ENCODE peak calls at places on chromosome 18, in seven cellular contexts. One of them, this sample, is unnamed.

GRCh38 chr18:49447810-49448745 is 12.4 kb downstream of the DYM start:
- DNase-seq in mesenchymal stem cell: peak
- DNase-seq in IMR-90: peak
- DNase-seq in H9: peak
- DNase-seq in neuronal stem cell: no peak
- DNase-seq in trophoblast cell: peak
- DNase-seq in H1: no peak
- DNase-seq in this sample: peak

GRCh38 chr18:12038661-12039417 is 54.8 kb upstream of the ANKRD62 start:
- DNase-seq in mesenchymal stem cell: peak
- DNase-seq in IMR-90: peak
- DNase-seq in H9: peak
- DNase-seq in neuronal stem cell: peak
- DNase-seq in trophoblast cell: peak
- DNase-seq in H1: peak
- DNase-seq in this sample: peak

GRCh38 chr18:48887905-48888531 is 62.7 kb downstream of the SMAD7 start:
- DNase-seq in mesenchymal stem cell: no peak
- DNase-seq in IMR-90: no peak
- DNase-seq in H9: peak
- DNase-seq in neuronal stem cell: no peak
- DNase-seq in trophoblast cell: no peak
- DNase-seq in H1: no peak
- DNase-seq in this sample: no peak

GRCh38 chr18:10926565-10927194 is 222.7 kb downstream of the PIEZO2 start:
- DNase-seq in mesenchymal stem cell: peak
- DNase-seq in IMR-90: peak
- DNase-seq in H9: no peak
- DNase-seq in neuronal stem cell: no peak
- DNase-seq in trophoblast cell: no peak
- DNase-seq in H1: no peak
- DNase-seq in this sample: no peak

GRCh38 chr18:43571078-43571689 is 293.9 kb upstream of the SYT4 start:
- DNase-seq in mesenchymal stem cell: peak
- DNase-seq in IMR-90: peak
- DNase-seq in H9: no peak
- DNase-seq in neuronal stem cell: peak
- DNase-seq in trophoblast cell: peak
- DNase-seq in H1: peak
- DNase-seq in this sample: peak

GRCh38 chr18:28922936-28923335 is 746.0 kb upstream of the CDH2 start:
- DNase-seq in mesenchymal stem cell: no peak
- DNase-seq in IMR-90: no peak
- DNase-seq in H9: no peak
- DNase-seq in neuronal stem cell: no peak
- DNase-seq in trophoblast cell: no peak
- DNase-seq in H1: no peak
- DNase-seq in this sample: no peak

GRCh38 chr18:74534981-74535649 is 815 bp downstream of the CNDP1 start:
- DNase-seq in mesenchymal stem cell: no peak
- DNase-seq in IMR-90: no peak
- DNase-seq in H9: peak
- DNase-seq in neuronal stem cell: no peak
- DNase-seq in trophoblast cell: no peak
- DNase-seq in H1: no peak
- DNase-seq in this sample: no peak

GRCh38 chr18:40055262-40055661 is 1899.8 kb upstream of the PIK3C3 start:
- DNase-seq in mesenchymal stem cell: peak
- DNase-seq in IMR-90: no peak
- DNase-seq in H9: no peak
- DNase-seq in neuronal stem cell: no peak
- DNase-seq in trophoblast cell: no peak
- DNase-seq in H1: no peak
- DNase-seq in this sample: no peak

GRCh38 chr18:2825613-2826205 is 21.1 kb upstream of the EMILIN2 start:
- DNase-seq in mesenchymal stem cell: no peak
- DNase-seq in IMR-90: no peak
- DNase-seq in H9: no peak
- DNase-seq in neuronal stem cell: no peak
- DNase-seq in trophoblast cell: peak
- DNase-seq in H1: no peak
- DNase-seq in this sample: no peak

GRCh38 chr18:56823986-56824385 is 172.8 kb downstream of the WDR7 start:
- DNase-seq in mesenchymal stem cell: no peak
- DNase-seq in IMR-90: no peak
- DNase-seq in H9: no peak
- DNase-seq in neuronal stem cell: no peak
- DNase-seq in trophoblast cell: no peak
- DNase-seq in H1: no peak
- DNase-seq in this sample: peak
- H4K8ac ChIP-seq in mesenchymal stem cell: no peak
- H4K8ac ChIP-seq in IMR-90: no peak
- H4K8ac ChIP-seq in H9: no peak
- H4K8ac ChIP-seq in neuronal stem cell: no peak
- H4K8ac ChIP-seq in trophoblast cell: no peak
- H4K8ac ChIP-seq in H1: no peak
- H4K8ac ChIP-seq in this sample: no peak

GRCh38 chr18:59570101-59570875 is 126.9 kb downstream of the CCBE1 start:
- DNase-seq in mesenchymal stem cell: peak
- DNase-seq in IMR-90: peak
- DNase-seq in H9: no peak
- DNase-seq in neuronal stem cell: no peak
- DNase-seq in trophoblast cell: no peak
- DNase-seq in H1: no peak
- DNase-seq in this sample: no peak

GRCh38 chr18:59569321-59569720 is 127.9 kb downstream of the CCBE1 start:
- DNase-seq in mesenchymal stem cell: no peak
- DNase-seq in IMR-90: no peak
- DNase-seq in H9: no peak
- DNase-seq in neuronal stem cell: no peak
- DNase-seq in trophoblast cell: no peak
- DNase-seq in H1: no peak
- DNase-seq in this sample: no peak

GRCh38 chr18:59575995-59576394 is 121.2 kb downstream of the CCBE1 start:
- DNase-seq in mesenchymal stem cell: no peak
- DNase-seq in IMR-90: no peak
- DNase-seq in H9: no peak
- DNase-seq in neuronal stem cell: no peak
- DNase-seq in trophoblast cell: no peak
- DNase-seq in H1: no peak
- DNase-seq in this sample: no peak

GRCh38 chr18:59573962-59574361 is 123.3 kb downstream of the CCBE1 start:
- DNase-seq in mesenchymal stem cell: no peak
- DNase-seq in IMR-90: no peak
- DNase-seq in H9: no peak
- DNase-seq in neuronal stem cell: no peak
- DNase-seq in trophoblast cell: no peak
- DNase-seq in H1: no peak
- DNase-seq in this sample: no peak

DNA sequence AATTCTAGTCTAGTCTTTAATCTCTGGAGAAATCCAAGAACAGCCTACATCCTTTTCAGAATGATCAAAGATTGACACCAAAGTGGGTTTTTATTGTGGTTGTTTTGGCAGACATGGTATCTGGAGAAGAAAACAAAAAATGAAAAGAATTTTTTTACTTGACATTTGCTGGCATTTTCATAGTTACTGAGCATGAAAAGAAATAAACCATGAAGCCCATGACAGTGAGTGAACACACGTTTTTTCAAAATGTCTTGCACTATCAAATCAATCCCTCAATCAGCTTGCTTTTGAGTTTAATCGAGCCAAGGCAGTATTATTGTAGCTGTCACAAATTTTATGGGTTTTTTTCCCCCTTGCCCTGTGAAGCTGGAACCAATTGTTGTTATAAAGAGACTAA is 125.3 kb downstream of the CCBE1 start:
- DNase-seq in mesenchymal stem cell: no peak
- DNase-seq in IMR-90: no peak
- DNase-seq in H9: no peak
- DNase-seq in neuronal stem cell: no peak
- DNase-seq in trophoblast cell: no peak
- DNase-seq in H1: no peak
- DNase-seq in this sample: no peak
- H2AK5ac ChIP-seq in mesenchymal stem cell: no peak
- H2AK5ac ChIP-seq in IMR-90: no peak
- H2AK5ac ChIP-seq in H9: no peak
- H2AK5ac ChIP-seq in neuronal stem cell: no peak
- H2AK5ac ChIP-seq in trophoblast cell: no peak
- H2AK5ac ChIP-seq in H1: no peak
- H2AK5ac ChIP-seq in this sample: no peak

DNA sequence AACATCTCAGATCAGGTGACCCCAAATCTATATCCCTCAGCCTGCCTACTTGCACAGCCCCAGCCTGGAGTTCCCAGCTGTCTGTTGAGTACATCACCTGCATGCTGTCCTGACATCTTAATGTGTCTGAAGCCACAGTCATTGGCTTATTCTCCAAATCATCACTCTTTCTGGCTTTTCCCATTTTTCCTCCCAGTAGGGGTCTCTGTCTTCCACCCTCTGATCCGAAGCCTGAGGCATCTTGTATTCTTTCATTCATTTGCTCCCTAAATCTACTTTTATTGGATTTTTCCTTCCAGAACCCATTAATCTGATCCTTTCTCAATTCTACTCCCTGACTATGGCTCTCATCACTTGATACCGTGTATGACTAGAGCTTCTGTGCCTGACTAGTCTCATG is 332.9 kb upstream of the DCC start:
- DNase-seq in mesenchymal stem cell: no peak
- DNase-seq in IMR-90: no peak
- DNase-seq in H9: no peak
- DNase-seq in neuronal stem cell: no peak
- DNase-seq in trophoblast cell: no peak
- DNase-seq in H1: no peak
- DNase-seq in this sample: peak
- H4K8ac ChIP-seq in mesenchymal stem cell: no peak
- H4K8ac ChIP-seq in IMR-90: no peak
- H4K8ac ChIP-seq in H9: no peak
- H4K8ac ChIP-seq in neuronal stem cell: no peak
- H4K8ac ChIP-seq in trophoblast cell: no peak
- H4K8ac ChIP-seq in H1: no peak
- H4K8ac ChIP-seq in this sample: no peak

DNA sequence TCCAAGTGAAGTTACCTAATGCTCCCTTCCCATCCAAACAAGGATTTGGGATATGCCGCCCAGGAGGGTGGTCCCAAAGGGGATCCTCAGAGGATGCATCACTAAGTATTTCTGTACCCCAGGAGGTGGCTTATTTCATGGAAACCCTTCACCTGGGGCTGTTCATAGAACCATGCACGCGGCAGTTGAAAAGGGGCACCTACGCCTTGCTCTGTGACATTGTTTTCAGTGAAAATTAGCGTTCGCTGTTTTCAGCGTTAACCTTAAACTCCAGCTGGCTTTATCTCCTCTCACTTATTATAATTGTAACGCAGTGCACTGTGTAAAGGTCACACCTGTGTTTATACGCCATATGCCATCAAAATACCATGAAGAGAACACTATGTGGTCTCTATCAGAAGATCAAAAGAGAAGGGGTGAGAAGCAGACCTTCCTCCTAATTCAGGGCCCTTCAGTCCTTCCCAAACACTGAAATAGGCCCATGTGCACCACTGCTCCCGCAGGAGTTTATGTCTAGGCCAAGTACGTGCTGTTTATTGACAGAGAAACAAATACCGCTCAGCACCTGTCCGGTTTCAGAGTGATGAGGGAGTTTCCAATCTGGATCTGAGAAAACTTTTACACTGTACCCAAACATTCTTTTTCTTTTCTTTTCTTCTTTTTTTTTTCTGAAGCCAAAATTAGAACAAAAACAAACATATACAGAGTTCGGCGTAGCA is 162.1 kb downstream of the BCL2 start:
- DNase-seq in mesenchymal stem cell: no peak
- DNase-seq in IMR-90: no peak
- DNase-seq in H9: no peak
- DNase-seq in neuronal stem cell: no peak
- DNase-seq in trophoblast cell: no peak
- DNase-seq in H1: no peak
- DNase-seq in this sample: no peak
- H2AK5ac ChIP-seq in mesenchymal stem cell: no peak
- H2AK5ac ChIP-seq in IMR-90: no peak
- H2AK5ac ChIP-seq in H9: no peak
- H2AK5ac ChIP-seq in neuronal stem cell: no peak
- H2AK5ac ChIP-seq in trophoblast cell: no peak
- H2AK5ac ChIP-seq in H1: no peak
- H2AK5ac ChIP-seq in this sample: no peak

GRCh38 chr18:73283032-73283431 is 415.2 kb upstream of the NETO1 start:
- DNase-seq in mesenchymal stem cell: peak
- DNase-seq in IMR-90: peak
- DNase-seq in H9: no peak
- DNase-seq in neuronal stem cell: no peak
- DNase-seq in trophoblast cell: no peak
- DNase-seq in H1: no peak
- DNase-seq in this sample: no peak
- H4K8ac ChIP-seq in mesenchymal stem cell: no peak
- H4K8ac ChIP-seq in IMR-90: no peak
- H4K8ac ChIP-seq in H9: no peak
- H4K8ac ChIP-seq in neuronal stem cell: no peak
- H4K8ac ChIP-seq in trophoblast cell: no peak
- H4K8ac ChIP-seq in H1: no peak
- H4K8ac ChIP-seq in this sample: no peak

DNA sequence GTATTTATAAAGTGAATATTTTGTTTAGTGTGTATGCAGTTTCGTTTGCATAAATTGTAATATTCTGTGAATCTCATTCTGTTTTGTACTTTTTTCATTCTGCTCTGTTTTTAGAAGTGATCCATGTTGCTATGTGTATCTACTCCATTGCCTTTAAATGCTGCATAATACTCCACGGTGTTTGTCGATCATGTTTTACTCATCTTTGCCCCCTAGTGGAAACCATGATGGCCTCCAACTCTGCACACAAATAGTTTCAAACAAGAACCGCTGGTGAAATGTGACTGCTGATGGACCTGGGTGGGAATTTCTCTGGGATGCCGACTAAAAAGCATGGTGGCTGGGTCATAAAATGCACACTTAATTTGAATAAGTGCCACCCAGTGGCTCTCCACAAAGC is 32.0 kb upstream of the SKOR2 start:
- DNase-seq in mesenchymal stem cell: peak
- DNase-seq in IMR-90: peak
- DNase-seq in H9: peak
- DNase-seq in neuronal stem cell: no peak
- DNase-seq in trophoblast cell: peak
- DNase-seq in H1: no peak
- DNase-seq in this sample: peak
- H2AK5ac ChIP-seq in mesenchymal stem cell: no peak
- H2AK5ac ChIP-seq in IMR-90: no peak
- H2AK5ac ChIP-seq in H9: no peak
- H2AK5ac ChIP-seq in neuronal stem cell: no peak
- H2AK5ac ChIP-seq in trophoblast cell: no peak
- H2AK5ac ChIP-seq in H1: no peak
- H2AK5ac ChIP-seq in this sample: no peak

DNA sequence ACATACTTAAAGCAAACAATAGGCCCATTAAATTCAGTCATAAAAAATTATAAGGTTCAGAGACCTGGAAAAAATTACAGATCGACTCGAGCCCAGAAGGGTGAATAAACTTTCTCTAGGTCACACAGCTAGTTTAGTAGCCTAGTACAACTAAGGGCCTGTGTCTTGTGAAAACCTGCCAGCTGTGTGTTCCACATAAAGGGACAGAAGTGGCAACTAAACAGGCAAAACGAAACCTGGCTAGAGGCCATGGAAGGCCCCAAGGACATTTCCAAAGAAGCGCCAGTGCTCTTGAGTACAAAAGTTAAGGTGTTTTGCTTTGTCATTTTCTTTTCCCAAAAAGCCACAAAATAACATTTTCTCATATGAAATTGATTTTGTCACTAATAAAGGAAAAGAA is 164.9 kb downstream of the L3MBTL4 start:
- DNase-seq in mesenchymal stem cell: no peak
- DNase-seq in IMR-90: no peak
- DNase-seq in H9: no peak
- DNase-seq in neuronal stem cell: no peak
- DNase-seq in trophoblast cell: no peak
- DNase-seq in H1: no peak
- DNase-seq in this sample: no peak
- H4K8ac ChIP-seq in mesenchymal stem cell: no peak
- H4K8ac ChIP-seq in IMR-90: no peak
- H4K8ac ChIP-seq in H9: no peak
- H4K8ac ChIP-seq in neuronal stem cell: no peak
- H4K8ac ChIP-seq in trophoblast cell: no peak
- H4K8ac ChIP-seq in H1: no peak
- H4K8ac ChIP-seq in this sample: no peak